ENCODE peak calls at places on chromosomes 3 and 15, in eight cellular contexts. W, M, O, K, T, B, S and R are unnamed samples.

GRCh38 chr3:11564577-11565001 is 79.1 kb downstream of the VGLL4 start:
- DNase-seq in O (no peak), K (no peak), W (no peak), M (no peak), T (no peak), S (no peak), B (no peak), R (no peak)

GRCh38 chr3:55588120-55588765 is 101.1 kb upstream of the WNT5A start:
- DNase-seq in M (peak), T (no peak), S (no peak), K (no peak), B (no peak), W (no peak), O (no peak), R (no peak)

GRCh38 chr3:186476541-186476940 is 67.6 kb downstream of the CRYGS start:
- DNase-seq in S (no peak), T (no peak), W (no peak), B (no peak), O (no peak), M (no peak), K (no peak), R (no peak)

GRCh38 chr15:81809543-81809942 is 236.3 kb downstream of the MEX3B start:
- DNase-seq in T (peak), K (no peak), W (no peak), S (no peak), M (no peak), O (no peak), B (no peak), R (no peak)

GRCh38 chr3:15023719-15024118 is 41.4 kb downstream of the MRPS25 start:
- DNase-seq in O (no peak), S (no peak), B (no peak), T (no peak), M (no peak), W (no peak), K (no peak), R (no peak)

GRCh38 chr3:106963446-106963845 is 413.8 kb upstream of the CCDC54 start:
- DNase-seq in O (peak), K (no peak), M (no peak), S (no peak), T (no peak), W (no peak), B (no peak), R (no peak)

GRCh38 chr15:38112406-38112805 is 140.2 kb upstream of the SPRED1 start:
- DNase-seq in O (no peak), T (no peak), W (no peak), K (no peak), B (no peak), S (no peak), M (no peak), R (no peak)

GRCh38 chr3:14439501-14440167 is 37.2 kb downstream of the SLC6A6 start:
- DNase-seq in W (no peak), K (no peak), T (no peak), B (no peak), O (no peak), M (no peak), S (peak), R (no peak)

GRCh38 chr15:63974036-63974435 is 72.2 kb downstream of the DAPK2 start:
- DNase-seq in M (no peak), S (no peak), T (no peak), O (no peak), W (no peak), B (no peak), K (no peak), R (no peak)

GRCh38 chr3:99895706-99896441 is 78.2 kb downstream of the CMSS1 start:
- DNase-seq in S (no peak), B (peak), W (no peak), M (no peak), O (no peak), T (peak), K (no peak), R (no peak)

GRCh38 chr15:79918278-79918677 is 21.5 kb upstream of the MTHFS start:
- DNase-seq in O (no peak), T (no peak), S (no peak), K (no peak), W (no peak), M (no peak), B (no peak), R (no peak)

GRCh38 chr3:65996605-65997004 is 42.1 kb downstream of the MAGI1 start:
- DNase-seq in S (no peak), K (no peak), M (no peak), W (no peak), B (peak), O (no peak), T (peak), R (no peak)

GRCh38 chr3:194301730-194302129 is 49.4 kb downstream of the CPN2 start:
- DNase-seq in B (no peak), T (no peak), M (no peak), S (no peak), W (no peak), O (no peak), K (no peak), R (no peak)

GRCh38 chr3:46628980-46629379 is 16.7 kb downstream of the FAM240A start:
- DNase-seq in W (no peak), K (no peak), S (no peak), M (no peak), O (peak), B (no peak), T (no peak), R (no peak)

GRCh38 chr3:130759692-130760338 is 13.2 kb upstream of the PIK3R4 start:
- DNase-seq in B (peak), O (peak), S (no peak), M (peak), T (peak), K (peak), W (no peak), R (no peak)

GRCh38 chr3:16113704-16114103 is 60.8 kb upstream of the GALNT15 start:
- DNase-seq in W (no peak), S (no peak), K (no peak), O (no peak), T (no peak), M (no peak), B (peak), R (no peak)